ENCODE peak calls at places on chromosomes 4 and X, in ten cellular contexts. One of them, this sample, is unnamed.

GRCh38 chr4:109148577-109149075 is 153.8 kb downstream of the COL25A1 start:
- DNase-seq in MM.1S: no peak
- DNase-seq in dorsolateral prefrontal cortex: no peak
- DNase-seq in CD14-positive monocyte: no peak
- DNase-seq in tibial nerve: no peak
- DNase-seq in substantia nigra: no peak
- DNase-seq in stimulated activated CD4-positive, alpha-beta T cell treated with anti-CD3 and anti-CD28 coated beads, Interleukin-4, amount 100 ng/mL, for 48 hours: no peak
- DNase-seq in fibroblast of lung: no peak
- DNase-seq in stimulated activated naive CD8-positive, alpha-beta T cell treated with anti-CD3 and anti-CD28 coated beads, Interleukin-15, Interleukin-2, amounts not matched to agents 100 U/mL and 50 U/mL, for 24 hours: no peak
- DNase-seq in activated gamma-delta T cell: no peak
- DNase-seq in this sample: no peak

GRCh38 chr4:92339671-92340070 is 35.9 kb downstream of the GRID2 start:
- DNase-seq in MM.1S: no peak
- DNase-seq in CD14-positive monocyte: no peak
- DNase-seq in fibroblast of lung: peak
- DNase-seq in dorsolateral prefrontal cortex: no peak
- DNase-seq in stimulated activated naive CD8-positive, alpha-beta T cell treated with anti-CD3 and anti-CD28 coated beads, Interleukin-15, Interleukin-2, amounts not matched to agents 100 U/mL and 50 U/mL, for 24 hours: no peak
- DNase-seq in substantia nigra: no peak
- DNase-seq in stimulated activated CD4-positive, alpha-beta T cell treated with anti-CD3 and anti-CD28 coated beads, Interleukin-4, amount 100 ng/mL, for 48 hours: no peak
- DNase-seq in activated gamma-delta T cell: no peak
- DNase-seq in tibial nerve: no peak
- DNase-seq in this sample: no peak

GRCh38 chr4:33494150-33494549 is 2750.2 kb downstream of the ARAP2 start:
- DNase-seq in activated gamma-delta T cell: no peak
- DNase-seq in CD14-positive monocyte: no peak
- DNase-seq in fibroblast of lung: peak
- DNase-seq in substantia nigra: no peak
- DNase-seq in MM.1S: no peak
- DNase-seq in stimulated activated naive CD8-positive, alpha-beta T cell treated with anti-CD3 and anti-CD28 coated beads, Interleukin-15, Interleukin-2, amounts not matched to agents 100 U/mL and 50 U/mL, for 24 hours: no peak
- DNase-seq in stimulated activated CD4-positive, alpha-beta T cell treated with anti-CD3 and anti-CD28 coated beads, Interleukin-4, amount 100 ng/mL, for 48 hours: no peak
- DNase-seq in tibial nerve: no peak
- DNase-seq in dorsolateral prefrontal cortex: no peak
- DNase-seq in this sample: no peak

GRCh38 chr4:171622729-171623128 is 190.5 kb upstream of the GALNTL6 start:
- DNase-seq in CD14-positive monocyte: no peak
- DNase-seq in stimulated activated naive CD8-positive, alpha-beta T cell treated with anti-CD3 and anti-CD28 coated beads, Interleukin-15, Interleukin-2, amounts not matched to agents 100 U/mL and 50 U/mL, for 24 hours: no peak
- DNase-seq in stimulated activated CD4-positive, alpha-beta T cell treated with anti-CD3 and anti-CD28 coated beads, Interleukin-4, amount 100 ng/mL, for 48 hours: no peak
- DNase-seq in substantia nigra: no peak
- DNase-seq in fibroblast of lung: no peak
- DNase-seq in tibial nerve: no peak
- DNase-seq in MM.1S: no peak
- DNase-seq in dorsolateral prefrontal cortex: no peak
- DNase-seq in activated gamma-delta T cell: no peak
- DNase-seq in this sample: no peak

GRCh38 chrX:72306085-72306801 is 529 bp upstream of the CITED1 start:
- DNase-seq in dorsolateral prefrontal cortex: no peak
- DNase-seq in fibroblast of lung: no peak
- DNase-seq in stimulated activated naive CD8-positive, alpha-beta T cell treated with anti-CD3 and anti-CD28 coated beads, Interleukin-15, Interleukin-2, amounts not matched to agents 100 U/mL and 50 U/mL, for 24 hours: no peak
- DNase-seq in activated gamma-delta T cell: peak
- DNase-seq in MM.1S: no peak
- DNase-seq in substantia nigra: no peak
- DNase-seq in CD14-positive monocyte: no peak
- DNase-seq in tibial nerve: no peak
- DNase-seq in stimulated activated CD4-positive, alpha-beta T cell treated with anti-CD3 and anti-CD28 coated beads, Interleukin-4, amount 100 ng/mL, for 48 hours: no peak
- DNase-seq in this sample: no peak

GRCh38 chr4:16764622-16765021 is 133.8 kb downstream of the LDB2 start:
- DNase-seq in stimulated activated CD4-positive, alpha-beta T cell treated with anti-CD3 and anti-CD28 coated beads, Interleukin-4, amount 100 ng/mL, for 48 hours: no peak
- DNase-seq in substantia nigra: no peak
- DNase-seq in stimulated activated naive CD8-positive, alpha-beta T cell treated with anti-CD3 and anti-CD28 coated beads, Interleukin-15, Interleukin-2, amounts not matched to agents 100 U/mL and 50 U/mL, for 24 hours: no peak
- DNase-seq in MM.1S: no peak
- DNase-seq in tibial nerve: no peak
- DNase-seq in CD14-positive monocyte: no peak
- DNase-seq in fibroblast of lung: no peak
- DNase-seq in activated gamma-delta T cell: no peak
- DNase-seq in dorsolateral prefrontal cortex: no peak
- DNase-seq in this sample: peak

GRCh38 chrX:137479394-137479793 is 86.5 kb upstream of the ZIC3 start:
- DNase-seq in stimulated activated naive CD8-positive, alpha-beta T cell treated with anti-CD3 and anti-CD28 coated beads, Interleukin-15, Interleukin-2, amounts not matched to agents 100 U/mL and 50 U/mL, for 24 hours: no peak
- DNase-seq in MM.1S: no peak
- DNase-seq in fibroblast of lung: no peak
- DNase-seq in stimulated activated CD4-positive, alpha-beta T cell treated with anti-CD3 and anti-CD28 coated beads, Interleukin-4, amount 100 ng/mL, for 48 hours: no peak
- DNase-seq in tibial nerve: no peak
- DNase-seq in activated gamma-delta T cell: no peak
- DNase-seq in dorsolateral prefrontal cortex: no peak
- DNase-seq in substantia nigra: no peak
- DNase-seq in CD14-positive monocyte: no peak
- DNase-seq in this sample: no peak

GRCh38 chrX:102832661-102833060 is 104.4 kb upstream of the RAB40AL start:
- DNase-seq in fibroblast of lung: peak
- DNase-seq in stimulated activated naive CD8-positive, alpha-beta T cell treated with anti-CD3 and anti-CD28 coated beads, Interleukin-15, Interleukin-2, amounts not matched to agents 100 U/mL and 50 U/mL, for 24 hours: no peak
- DNase-seq in activated gamma-delta T cell: no peak
- DNase-seq in dorsolateral prefrontal cortex: no peak
- DNase-seq in stimulated activated CD4-positive, alpha-beta T cell treated with anti-CD3 and anti-CD28 coated beads, Interleukin-4, amount 100 ng/mL, for 48 hours: no peak
- DNase-seq in tibial nerve: no peak
- DNase-seq in MM.1S: no peak
- DNase-seq in substantia nigra: no peak
- DNase-seq in CD14-positive monocyte: no peak
- DNase-seq in this sample: peak

GRCh38 chr4:70589785-70590184 is 2.3 kb upstream of the AMBN start:
- DNase-seq in tibial nerve: no peak
- DNase-seq in fibroblast of lung: no peak
- DNase-seq in activated gamma-delta T cell: no peak
- DNase-seq in stimulated activated CD4-positive, alpha-beta T cell treated with anti-CD3 and anti-CD28 coated beads, Interleukin-4, amount 100 ng/mL, for 48 hours: no peak
- DNase-seq in CD14-positive monocyte: no peak
- DNase-seq in dorsolateral prefrontal cortex: no peak
- DNase-seq in stimulated activated naive CD8-positive, alpha-beta T cell treated with anti-CD3 and anti-CD28 coated beads, Interleukin-15, Interleukin-2, amounts not matched to agents 100 U/mL and 50 U/mL, for 24 hours: no peak
- DNase-seq in MM.1S: no peak
- DNase-seq in substantia nigra: no peak
- DNase-seq in this sample: no peak

GRCh38 chr4:41245983-41246382 is 10.7 kb upstream of the UCHL1 start:
- DNase-seq in dorsolateral prefrontal cortex: no peak
- DNase-seq in CD14-positive monocyte: no peak
- DNase-seq in stimulated activated naive CD8-positive, alpha-beta T cell treated with anti-CD3 and anti-CD28 coated beads, Interleukin-15, Interleukin-2, amounts not matched to agents 100 U/mL and 50 U/mL, for 24 hours: no peak
- DNase-seq in fibroblast of lung: no peak
- DNase-seq in activated gamma-delta T cell: no peak
- DNase-seq in tibial nerve: no peak
- DNase-seq in MM.1S: no peak
- DNase-seq in substantia nigra: no peak
- DNase-seq in stimulated activated CD4-positive, alpha-beta T cell treated with anti-CD3 and anti-CD28 coated beads, Interleukin-4, amount 100 ng/mL, for 48 hours: no peak
- DNase-seq in this sample: no peak

GRCh38 chr4:965048-965765 is 8.2 kb downstream of the DGKQ start:
- DNase-seq in stimulated activated CD4-positive, alpha-beta T cell treated with anti-CD3 and anti-CD28 coated beads, Interleukin-4, amount 100 ng/mL, for 48 hours: no peak
- DNase-seq in MM.1S: no peak
- DNase-seq in dorsolateral prefrontal cortex: no peak
- DNase-seq in stimulated activated naive CD8-positive, alpha-beta T cell treated with anti-CD3 and anti-CD28 coated beads, Interleukin-15, Interleukin-2, amounts not matched to agents 100 U/mL and 50 U/mL, for 24 hours: no peak
- DNase-seq in tibial nerve: no peak
- DNase-seq in activated gamma-delta T cell: no peak
- DNase-seq in fibroblast of lung: no peak
- DNase-seq in CD14-positive monocyte: no peak
- DNase-seq in substantia nigra: no peak
- DNase-seq in this sample: no peak

GRCh38 chr4:47054130-47054529 is 22.8 kb downstream of the GABRB1 start:
- DNase-seq in tibial nerve: no peak
- DNase-seq in fibroblast of lung: no peak
- DNase-seq in stimulated activated naive CD8-positive, alpha-beta T cell treated with anti-CD3 and anti-CD28 coated beads, Interleukin-15, Interleukin-2, amounts not matched to agents 100 U/mL and 50 U/mL, for 24 hours: no peak
- DNase-seq in dorsolateral prefrontal cortex: no peak
- DNase-seq in MM.1S: no peak
- DNase-seq in activated gamma-delta T cell: no peak
- DNase-seq in CD14-positive monocyte: no peak
- DNase-seq in substantia nigra: no peak
- DNase-seq in stimulated activated CD4-positive, alpha-beta T cell treated with anti-CD3 and anti-CD28 coated beads, Interleukin-4, amount 100 ng/mL, for 48 hours: no peak
- DNase-seq in this sample: no peak

GRCh38 chr4:183772361-183772760 is 113.3 kb downstream of the TRAPPC11 start:
- DNase-seq in activated gamma-delta T cell: no peak
- DNase-seq in tibial nerve: no peak
- DNase-seq in fibroblast of lung: no peak
- DNase-seq in CD14-positive monocyte: no peak
- DNase-seq in substantia nigra: no peak
- DNase-seq in MM.1S: no peak
- DNase-seq in stimulated activated CD4-positive, alpha-beta T cell treated with anti-CD3 and anti-CD28 coated beads, Interleukin-4, amount 100 ng/mL, for 48 hours: no peak
- DNase-seq in dorsolateral prefrontal cortex: no peak
- DNase-seq in stimulated activated naive CD8-positive, alpha-beta T cell treated with anti-CD3 and anti-CD28 coated beads, Interleukin-15, Interleukin-2, amounts not matched to agents 100 U/mL and 50 U/mL, for 24 hours: no peak
- DNase-seq in this sample: no peak

GRCh38 chr4:120066182-120066524 is 495 bp downstream of the MAD2L1 start:
- DNase-seq in CD14-positive monocyte: no peak
- DNase-seq in fibroblast of lung: no peak
- DNase-seq in stimulated activated naive CD8-positive, alpha-beta T cell treated with anti-CD3 and anti-CD28 coated beads, Interleukin-15, Interleukin-2, amounts not matched to agents 100 U/mL and 50 U/mL, for 24 hours: peak
- DNase-seq in dorsolateral prefrontal cortex: no peak
- DNase-seq in MM.1S: peak
- DNase-seq in stimulated activated CD4-positive, alpha-beta T cell treated with anti-CD3 and anti-CD28 coated beads, Interleukin-4, amount 100 ng/mL, for 48 hours: no peak
- DNase-seq in tibial nerve: no peak
- DNase-seq in activated gamma-delta T cell: no peak
- DNase-seq in substantia nigra: no peak
- DNase-seq in this sample: no peak

GRCh38 chr4:12446237-12446636 is 1017.5 kb upstream of the HS3ST1 start:
- DNase-seq in stimulated activated naive CD8-positive, alpha-beta T cell treated with anti-CD3 and anti-CD28 coated beads, Interleukin-15, Interleukin-2, amounts not matched to agents 100 U/mL and 50 U/mL, for 24 hours: no peak
- DNase-seq in MM.1S: no peak
- DNase-seq in activated gamma-delta T cell: no peak
- DNase-seq in CD14-positive monocyte: no peak
- DNase-seq in tibial nerve: no peak
- DNase-seq in substantia nigra: no peak
- DNase-seq in fibroblast of lung: no peak
- DNase-seq in stimulated activated CD4-positive, alpha-beta T cell treated with anti-CD3 and anti-CD28 coated beads, Interleukin-4, amount 100 ng/mL, for 48 hours: no peak
- DNase-seq in dorsolateral prefrontal cortex: no peak
- DNase-seq in this sample: no peak

GRCh38 chrX:102651968-102652744 is 873 bp downstream of the GPRASP1 start:
- DNase-seq in substantia nigra: peak
- DNase-seq in MM.1S: no peak
- DNase-seq in fibroblast of lung: peak
- DNase-seq in dorsolateral prefrontal cortex: no peak
- DNase-seq in tibial nerve: peak
- DNase-seq in activated gamma-delta T cell: no peak
- DNase-seq in stimulated activated naive CD8-positive, alpha-beta T cell treated with anti-CD3 and anti-CD28 coated beads, Interleukin-15, Interleukin-2, amounts not matched to agents 100 U/mL and 50 U/mL, for 24 hours: peak
- DNase-seq in stimulated activated CD4-positive, alpha-beta T cell treated with anti-CD3 and anti-CD28 coated beads, Interleukin-4, amount 100 ng/mL, for 48 hours: no peak
- DNase-seq in CD14-positive monocyte: no peak
- DNase-seq in this sample: peak

GRCh38 chrX:134580947-134581346 is 77.3 kb downstream of the PLAC1 start:
- DNase-seq in dorsolateral prefrontal cortex: no peak
- DNase-seq in CD14-positive monocyte: no peak
- DNase-seq in MM.1S: no peak
- DNase-seq in stimulated activated naive CD8-positive, alpha-beta T cell treated with anti-CD3 and anti-CD28 coated beads, Interleukin-15, Interleukin-2, amounts not matched to agents 100 U/mL and 50 U/mL, for 24 hours: no peak
- DNase-seq in stimulated activated CD4-positive, alpha-beta T cell treated with anti-CD3 and anti-CD28 coated beads, Interleukin-4, amount 100 ng/mL, for 48 hours: no peak
- DNase-seq in substantia nigra: no peak
- DNase-seq in tibial nerve: no peak
- DNase-seq in activated gamma-delta T cell: no peak
- DNase-seq in fibroblast of lung: peak
- DNase-seq in this sample: no peak

GRCh38 chr4:161336016-161336415 is 827.8 kb downstream of the FSTL5 start:
- DNase-seq in activated gamma-delta T cell: no peak
- DNase-seq in dorsolateral prefrontal cortex: no peak
- DNase-seq in CD14-positive monocyte: no peak
- DNase-seq in stimulated activated CD4-positive, alpha-beta T cell treated with anti-CD3 and anti-CD28 coated beads, Interleukin-4, amount 100 ng/mL, for 48 hours: no peak
- DNase-seq in tibial nerve: no peak
- DNase-seq in stimulated activated naive CD8-positive, alpha-beta T cell treated with anti-CD3 and anti-CD28 coated beads, Interleukin-15, Interleukin-2, amounts not matched to agents 100 U/mL and 50 U/mL, for 24 hours: no peak
- DNase-seq in fibroblast of lung: no peak
- DNase-seq in MM.1S: no peak
- DNase-seq in substantia nigra: no peak
- DNase-seq in this sample: no peak

GRCh38 chrX:16712825-16713155 is 321 bp upstream of the CTPS2 start:
- DNase-seq in substantia nigra: no peak
- DNase-seq in MM.1S: no peak
- DNase-seq in activated gamma-delta T cell: no peak
- DNase-seq in stimulated activated CD4-positive, alpha-beta T cell treated with anti-CD3 and anti-CD28 coated beads, Interleukin-4, amount 100 ng/mL, for 48 hours: no peak
- DNase-seq in fibroblast of lung: no peak
- DNase-seq in dorsolateral prefrontal cortex: no peak
- DNase-seq in stimulated activated naive CD8-positive, alpha-beta T cell treated with anti-CD3 and anti-CD28 coated beads, Interleukin-15, Interleukin-2, amounts not matched to agents 100 U/mL and 50 U/mL, for 24 hours: no peak
- DNase-seq in tibial nerve: no peak
- DNase-seq in CD14-positive monocyte: no peak
- DNase-seq in this sample: no peak

GRCh38 chrX:143047511-143047910 is 21.8 kb downstream of the SPANXN4 start:
- DNase-seq in activated gamma-delta T cell: no peak
- DNase-seq in tibial nerve: no peak
- DNase-seq in fibroblast of lung: no peak
- DNase-seq in stimulated activated CD4-positive, alpha-beta T cell treated with anti-CD3 and anti-CD28 coated beads, Interleukin-4, amount 100 ng/mL, for 48 hours: no peak
- DNase-seq in MM.1S: no peak
- DNase-seq in substantia nigra: no peak
- DNase-seq in CD14-positive monocyte: no peak
- DNase-seq in dorsolateral prefrontal cortex: no peak
- DNase-seq in stimulated activated naive CD8-positive, alpha-beta T cell treated with anti-CD3 and anti-CD28 coated beads, Interleukin-15, Interleukin-2, amounts not matched to agents 100 U/mL and 50 U/mL, for 24 hours: no peak
- DNase-seq in this sample: no peak

GRCh38 chrX:819684-820083 is 189.1 kb downstream of the SHOX start:
- DNase-seq in stimulated activated naive CD8-positive, alpha-beta T cell treated with anti-CD3 and anti-CD28 coated beads, Interleukin-15, Interleukin-2, amounts not matched to agents 100 U/mL and 50 U/mL, for 24 hours: no peak
- DNase-seq in MM.1S: no peak
- DNase-seq in fibroblast of lung: no peak
- DNase-seq in activated gamma-delta T cell: no peak
- DNase-seq in dorsolateral prefrontal cortex: no peak
- DNase-seq in tibial nerve: no peak
- DNase-seq in stimulated activated CD4-positive, alpha-beta T cell treated with anti-CD3 and anti-CD28 coated beads, Interleukin-4, amount 100 ng/mL, for 48 hours: no peak
- DNase-seq in substantia nigra: no peak
- DNase-seq in CD14-positive monocyte: no peak
- DNase-seq in this sample: no peak

GRCh38 chr4:73674451-73674919 is 54.2 kb upstream of the RASSF6 start:
- DNase-seq in stimulated activated naive CD8-positive, alpha-beta T cell treated with anti-CD3 and anti-CD28 coated beads, Interleukin-15, Interleukin-2, amounts not matched to agents 100 U/mL and 50 U/mL, for 24 hours: no peak
- DNase-seq in dorsolateral prefrontal cortex: no peak
- DNase-seq in CD14-positive monocyte: no peak
- DNase-seq in substantia nigra: no peak
- DNase-seq in activated gamma-delta T cell: no peak
- DNase-seq in stimulated activated CD4-positive, alpha-beta T cell treated with anti-CD3 and anti-CD28 coated beads, Interleukin-4, amount 100 ng/mL, for 48 hours: no peak
- DNase-seq in MM.1S: no peak
- DNase-seq in tibial nerve: no peak
- DNase-seq in fibroblast of lung: peak
- DNase-seq in this sample: no peak

GRCh38 chrX:14043209-14043608 is 13.5 kb upstream of the GEMIN8 start:
- DNase-seq in MM.1S: no peak
- DNase-seq in substantia nigra: no peak
- DNase-seq in dorsolateral prefrontal cortex: no peak
- DNase-seq in stimulated activated naive CD8-positive, alpha-beta T cell treated with anti-CD3 and anti-CD28 coated beads, Interleukin-15, Interleukin-2, amounts not matched to agents 100 U/mL and 50 U/mL, for 24 hours: no peak
- DNase-seq in stimulated activated CD4-positive, alpha-beta T cell treated with anti-CD3 and anti-CD28 coated beads, Interleukin-4, amount 100 ng/mL, for 48 hours: no peak
- DNase-seq in fibroblast of lung: no peak
- DNase-seq in CD14-positive monocyte: no peak
- DNase-seq in activated gamma-delta T cell: no peak
- DNase-seq in tibial nerve: no peak
- DNase-seq in this sample: no peak

GRCh38 chr4:82666970-82667665 is 105.3 kb upstream of the TMEM150C start:
- DNase-seq in stimulated activated CD4-positive, alpha-beta T cell treated with anti-CD3 and anti-CD28 coated beads, Interleukin-4, amount 100 ng/mL, for 48 hours: no peak
- DNase-seq in MM.1S: no peak
- DNase-seq in substantia nigra: no peak
- DNase-seq in activated gamma-delta T cell: no peak
- DNase-seq in CD14-positive monocyte: no peak
- DNase-seq in dorsolateral prefrontal cortex: no peak
- DNase-seq in tibial nerve: no peak
- DNase-seq in stimulated activated naive CD8-positive, alpha-beta T cell treated with anti-CD3 and anti-CD28 coated beads, Interleukin-15, Interleukin-2, amounts not matched to agents 100 U/mL and 50 U/mL, for 24 hours: no peak
- DNase-seq in fibroblast of lung: no peak
- DNase-seq in this sample: no peak

GRCh38 chr4:75821966-75822365 is 80.3 kb downstream of the PPEF2 start:
- DNase-seq in CD14-positive monocyte: no peak
- DNase-seq in activated gamma-delta T cell: no peak
- DNase-seq in fibroblast of lung: peak
- DNase-seq in tibial nerve: no peak
- DNase-seq in dorsolateral prefrontal cortex: no peak
- DNase-seq in MM.1S: no peak
- DNase-seq in stimulated activated CD4-positive, alpha-beta T cell treated with anti-CD3 and anti-CD28 coated beads, Interleukin-4, amount 100 ng/mL, for 48 hours: no peak
- DNase-seq in substantia nigra: no peak
- DNase-seq in stimulated activated naive CD8-positive, alpha-beta T cell treated with anti-CD3 and anti-CD28 coated beads, Interleukin-15, Interleukin-2, amounts not matched to agents 100 U/mL and 50 U/mL, for 24 hours: no peak
- DNase-seq in this sample: no peak

GRCh38 chr4:10161840-10162239 is 45.2 kb upstream of the WDR1 start:
- DNase-seq in MM.1S: no peak
- DNase-seq in tibial nerve: no peak
- DNase-seq in dorsolateral prefrontal cortex: no peak
- DNase-seq in fibroblast of lung: no peak
- DNase-seq in CD14-positive monocyte: no peak
- DNase-seq in substantia nigra: no peak
- DNase-seq in stimulated activated CD4-positive, alpha-beta T cell treated with anti-CD3 and anti-CD28 coated beads, Interleukin-4, amount 100 ng/mL, for 48 hours: no peak
- DNase-seq in stimulated activated naive CD8-positive, alpha-beta T cell treated with anti-CD3 and anti-CD28 coated beads, Interleukin-15, Interleukin-2, amounts not matched to agents 100 U/mL and 50 U/mL, for 24 hours: peak
- DNase-seq in activated gamma-delta T cell: no peak
- DNase-seq in this sample: no peak

GRCh38 chr4:157045507-157046127 is 30.3 kb upstream of the GLRB start:
- DNase-seq in substantia nigra: no peak
- DNase-seq in activated gamma-delta T cell: no peak
- DNase-seq in tibial nerve: peak
- DNase-seq in stimulated activated CD4-positive, alpha-beta T cell treated with anti-CD3 and anti-CD28 coated beads, Interleukin-4, amount 100 ng/mL, for 48 hours: no peak
- DNase-seq in MM.1S: peak
- DNase-seq in dorsolateral prefrontal cortex: no peak
- DNase-seq in stimulated activated naive CD8-positive, alpha-beta T cell treated with anti-CD3 and anti-CD28 coated beads, Interleukin-15, Interleukin-2, amounts not matched to agents 100 U/mL and 50 U/mL, for 24 hours: no peak
- DNase-seq in CD14-positive monocyte: no peak
- DNase-seq in fibroblast of lung: peak
- DNase-seq in this sample: peak

GRCh38 chr4:128830906-128831525 is 21.5 kb downstream of the JADE1 start:
- DNase-seq in stimulated activated CD4-positive, alpha-beta T cell treated with anti-CD3 and anti-CD28 coated beads, Interleukin-4, amount 100 ng/mL, for 48 hours: no peak
- DNase-seq in activated gamma-delta T cell: no peak
- DNase-seq in MM.1S: no peak
- DNase-seq in CD14-positive monocyte: no peak
- DNase-seq in fibroblast of lung: no peak
- DNase-seq in substantia nigra: no peak
- DNase-seq in tibial nerve: no peak
- DNase-seq in stimulated activated naive CD8-positive, alpha-beta T cell treated with anti-CD3 and anti-CD28 coated beads, Interleukin-15, Interleukin-2, amounts not matched to agents 100 U/mL and 50 U/mL, for 24 hours: no peak
- DNase-seq in dorsolateral prefrontal cortex: no peak
- DNase-seq in this sample: no peak

This sample was measured in pons.